ENCODE peak calls at places on chromosomes 5 and 9, in nine cellular contexts. D is astrocyte of the spinal cord, I is brain microvascular endothelial cell, N is GM12878, M is gastrocnemius medialis, A is left ventricle myocardium inferior, P is Peyer's patch, U is suprapubic skin, X is GM12865. J is an unnamed sample.

GRCh38 chr9:136671646-136672430 is 9.1 kb downstream of the EGFL7 start:
- DNase-seq in X (peak; percentile 39), D (no peak), M (no peak), P (peak; percentile 72), U (no peak), I (no peak), N (no peak), A (no peak), J (no peak)

GRCh38 chr5:172731286-172732073 is 39.5 kb downstream of the DUSP1 start:
- DNase-seq in N (no peak), I (no peak), D (no peak), U (no peak), A (no peak), M (peak; percentile 59), P (peak; percentile 63), X (no peak), J (no peak)

GRCh38 chr9:26331223-26331622 is 561.4 kb downstream of the CAAP1 start:
- DNase-seq in X (no peak), I (no peak), P (no peak), N (no peak), A (no peak), D (peak; percentile 35), M (no peak), U (no peak), J (no peak)

GRCh38 chr9:69420611-69421270 is 95.7 kb downstream of the ENTREP1 start:
- DNase-seq in U (no peak), M (no peak), I (no peak), X (no peak), N (no peak), A (no peak), D (no peak), P (no peak), J (no peak)

GRCh38 chr5:152177626-152178349 is 227.3 kb downstream of the NMUR2 start:
- DNase-seq in D (no peak), M (no peak), X (no peak), P (no peak), I (no peak), A (no peak), N (no peak), U (no peak), J (no peak)

GRCh38 chr9:68454579-68455334 is 85.9 kb downstream of the TMEM252 start:
- DNase-seq in M (no peak), A (no peak), D (no peak), U (no peak), N (no peak), P (no peak), I (no peak), X (no peak), J (no peak)

GRCh38 chr9:4207881-4208615 is 91.8 kb downstream of the GLIS3 start:
- DNase-seq in X (peak; percentile 9), M (no peak), A (no peak), D (peak; percentile 71), P (no peak), N (no peak), U (no peak), I (peak; percentile 63), J (peak; percentile 70)

GRCh38 chr5:180381428-180381827 is 28.3 kb upstream of the GFPT2 start:
- DNase-seq in U (no peak), X (no peak), N (no peak), M (no peak), P (no peak), I (no peak), A (no peak), D (no peak), J (no peak)

GRCh38 chr9:85172001-85172978 is 502.8 kb downstream of the NTRK2 start:
- DNase-seq in U (no peak), M (peak; percentile 18), X (no peak), I (no peak), N (no peak), P (no peak), D (peak; percentile 1), A (peak; percentile 16), J (peak; percentile 23)

GRCh38 chr5:116032094-116032517 is at the start of gene ARL14EPL:
- DNase-seq in N (no peak), D (peak; percentile 90), P (peak; percentile 50), X (peak; percentile 58), M (peak; percentile 42), I (peak; percentile 94), A (peak; percentile 14), U (no peak), J (peak; percentile 57)

GRCh38 chr5:179123491-179124328 is 63.5 kb downstream of the ZNF354C start:
- DNase-seq in A (no peak), X (no peak), D (no peak), U (peak; percentile 47), P (peak; percentile 26), N (no peak), M (no peak), I (no peak), J (peak; percentile 50)

GRCh38 chr5:154440540-154440939 is 5.3 kb upstream of the SAP30L start:
- DNase-seq in I (no peak), X (no peak), U (no peak), P (no peak), N (no peak), M (no peak), A (no peak), D (no peak), J (no peak)

GRCh38 chr5:177369913-177370487 is 12.3 kb downstream of the RGS14 start:
- DNase-seq in I (no peak), U (no peak), N (no peak), D (no peak), X (no peak), P (no peak), A (no peak), M (peak; percentile 39), J (no peak)

GRCh38 chr9:130042406-130042930 is 521 bp downstream of the FNBP1 start:
- DNase-seq in D (no peak), U (no peak), M (no peak), N (no peak), I (no peak), A (peak; percentile 26), X (peak; percentile 31), P (no peak), J (peak; percentile 74)

GRCh38 chr5:66209350-66209749 is 65.2 kb downstream of the SREK1 start:
- DNase-seq in D (no peak), A (no peak), P (no peak), N (no peak), I (no peak), U (no peak), X (no peak), M (no peak), J (no peak)

GRCh38 chr5:109916481-109917153 is 226.9 kb downstream of the MAN2A1 start:
- DNase-seq in N (no peak), X (no peak), M (no peak), I (no peak), D (no peak), P (no peak), A (no peak), U (no peak), J (no peak)

GRCh38 chr9:92393686-92394085 is 10.7 kb downstream of the OGN start:
- DNase-seq in M (no peak), U (no peak), D (no peak), A (no peak), I (no peak), X (no peak), N (no peak), P (no peak), J (peak; percentile 36)

GRCh38 chr5:41519801-41520200 is 9.4 kb upstream of the PLCXD3 start:
- DNase-seq in X (no peak), P (no peak), A (no peak), I (no peak), D (no peak), M (no peak), N (no peak), U (no peak), J (no peak)

GRCh38 chr9:124741681-124742080 is 29.4 kb downstream of the NR6A1 start:
- DNase-seq in X (no peak), N (no peak), M (no peak), A (no peak), U (no peak), I (no peak), P (no peak), D (no peak), J (no peak)

GRCh38 chr9:78118742-78119473 is 87.3 kb upstream of the GNAQ start:
- DNase-seq in I (no peak), D (peak; percentile 16), U (no peak), X (peak; percentile 66), P (no peak), A (no peak), M (no peak), N (peak; percentile 35), J (no peak)

GRCh38 chr5:173823274-173823644 is 64.9 kb upstream of the CPEB4 start:
- DNase-seq in P (no peak), D (no peak), I (no peak), X (no peak), A (no peak), M (no peak), N (no peak), U (no peak), J (no peak)

GRCh38 chr5:115460476-115460875 is 84.1 kb downstream of the FEM1C start:
- DNase-seq in P (no peak), I (peak; percentile 70), U (no peak), X (peak; percentile 75), M (peak; percentile 76), D (peak; percentile 72), N (peak; percentile 40), A (peak; percentile 83), J (no peak)

GRCh38 chr5:150377964-150378694 is 20.6 kb downstream of the TCOF1 start:
- DNase-seq in M (no peak), U (no peak), A (no peak), I (peak; percentile 75), P (no peak), D (peak; percentile 88), N (no peak), X (no peak), J (no peak)
- H3K4me3 ChIP-seq in M (no peak overlapping the region), U (no peak overlapping the region), A (no peak overlapping the region), I (no peak overlapping the region), P (no peak overlapping the region), D (no peak overlapping the region), N (no peak overlapping the region), X (no peak overlapping the region), J (no peak overlapping the region)

DNA sequence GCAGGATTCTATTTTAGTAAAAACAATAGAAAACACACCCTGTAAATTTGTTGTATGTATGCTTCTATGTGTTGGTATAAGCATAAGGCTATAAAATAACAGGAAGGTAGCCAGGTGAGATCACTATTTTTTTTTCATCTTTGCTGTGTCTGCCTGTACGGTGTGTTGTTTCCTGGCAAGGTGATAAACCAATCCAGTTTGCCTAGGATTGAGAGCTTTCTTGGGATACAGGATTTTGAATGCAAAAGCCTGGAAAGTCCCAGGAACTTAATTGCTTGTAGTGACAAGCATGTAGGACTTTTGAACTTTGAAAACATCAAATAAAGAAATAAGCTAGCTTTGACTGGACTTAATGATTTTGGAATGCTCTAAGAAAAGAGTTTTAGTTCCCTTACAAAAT is 83.3 kb upstream of the RORB start:
- DNase-seq in M (no peak), X (no peak), D (no peak), U (no peak), I (no peak), N (no peak), A (no peak), P (no peak), J (no peak)
- TF ChIP-seq CTCF in M (no peak), X (no peak), D (no peak), U (no peak), I (no peak), N (no peak), A (no peak), P (no peak), J (no peak)

GRCh38 chr9:94166237-94167054 is 82.2 kb downstream of the PTPDC1 start:
- DNase-seq in M (peak; percentile 99), P (peak; percentile 99), I (peak; percentile 97), X (peak; percentile 99), D (peak; percentile 100), A (peak; percentile 97), U (peak; percentile 99), N (peak; percentile 88), J (peak; percentile 99)
- H3K4me3 ChIP-seq in M (peak overlapping the region; percentile 63), P (peak overlapping the region; percentile 99), I (peak overlapping the region; percentile 79), X (peak overlapping the region; percentile 52), D (peak overlapping the region; percentile 64), A (peak overlapping the region; percentile 91), U (peak overlapping the region; percentile 80), N (peak overlapping the region; percentile 89), J (peak overlapping the region; percentile 88)

GRCh38 chr5:139263431-139263975 is 30.0 kb upstream of the MATR3 start:
- DNase-seq in X (no peak), M (no peak), U (no peak), P (no peak), D (no peak), I (no peak), N (no peak), A (no peak), J (no peak)
- TF ChIP-seq CTCF in X (no peak), M (no peak), U (no peak), P (no peak), D (no peak), I (no peak), N (no peak), A (no peak), J (no peak)

J was measured in tibial artery.